ENCODE peak calls at places on chromosomes 7 and 10, in seven cellular contexts. T is IMR-90, P is GM12878, X is spleen, O is A549, Q is HCT116, C is endothelial cell of umbilical vein. K is an unnamed sample. For H3K4me1, the result is how much of the 10 kb centered on the place peaks cover.

GRCh38 chr7:45718464-45719330 is 144.5 kb downstream of the ADCY1 start:
- DNase-seq in T (peak), P (no peak), X (no peak), O (no peak), Q (no peak), C (no peak), K (no peak)

GRCh38 chr10:115945696-115946445 is 327.1 kb downstream of the GFRA1 start:
- DNase-seq in T (no peak), P (no peak), X (no peak), O (no peak), Q (no peak), C (no peak), K (no peak)

GRCh38 chr10:24344695-24345473 is 135.9 kb downstream of the KIAA1217 start:
- DNase-seq in T (no peak), P (no peak), X (no peak), O (no peak), Q (no peak), C (no peak), K (no peak)

GRCh38 chr7:41529831-41530230 is 173.1 kb downstream of the INHBA start:
- DNase-seq in T (no peak), P (no peak), X (no peak), O (no peak), Q (no peak), C (no peak), K (no peak)

GRCh38 chr10:117094856-117095255 is 43.2 kb downstream of the VAX1 start:
- DNase-seq in T (no peak), P (no peak), X (no peak), O (no peak), Q (no peak), C (no peak), K (no peak)

GRCh38 chr7:37208528-37208927 is 240.1 kb downstream of the ELMO1 start:
- DNase-seq in T (peak), P (peak), X (no peak), O (peak), Q (peak), C (peak), K (peak)

GRCh38 chr10:44950326-44951225 is 9.0 kb upstream of the RASSF4 start:
- DNase-seq in T (no peak), P (no peak), X (peak), O (no peak), Q (no peak), C (no peak), K (no peak)

GRCh38 chr7:151884276-151885201 is 7.6 kb upstream of the PRKAG2 start:
- DNase-seq in T (no peak), P (no peak), X (no peak), O (no peak), Q (no peak), C (no peak), K (no peak)

GRCh38 chr7:46153951-46154787 is 233.1 kb upstream of the IGFBP3 start:
- DNase-seq in T (no peak), P (peak), X (no peak), O (no peak), Q (no peak), C (no peak), K (peak)

GRCh38 chr10:77837248-77837924 is 89.2 kb downstream of the DLG5 start:
- DNase-seq in T (peak), P (peak), X (peak), O (no peak), Q (no peak), C (no peak), K (no peak)

GRCh38 chr7:130996841-130997231 is 262.8 kb upstream of the KLF14 start:
- DNase-seq in T (peak), P (no peak), X (peak), O (no peak), Q (peak), C (peak), K (no peak)

GRCh38 chr10:31952066-31952465 is 23.4 kb upstream of the ARHGAP12 start:
- DNase-seq in T (no peak), P (no peak), X (no peak), O (no peak), Q (no peak), C (peak), K (no peak)

GRCh38 chr10:71918992-71919391 is 45.2 kb upstream of the CHST3 start:
- DNase-seq in T (no peak), P (no peak), X (no peak), O (no peak), Q (no peak), C (no peak), K (no peak)

GRCh38 chr7:69893915-69894314 is 295.6 kb downstream of the AUTS2 start:
- DNase-seq in T (no peak), P (no peak), X (no peak), O (no peak), Q (no peak), C (no peak), K (no peak)

GRCh38 chr7:151838861-151839381 is 38.0 kb downstream of the PRKAG2 start:
- DNase-seq in T (no peak), P (peak), X (peak), O (no peak), Q (no peak), C (no peak), K (peak)

GRCh38 chr7:155775691-155776090 is 36.6 kb downstream of the SHH start:
- DNase-seq in T (no peak), P (no peak), X (no peak), O (no peak), Q (no peak), C (no peak), K (no peak)

GRCh38 chr10:21552638-21553037 is 18.6 kb downstream of the MLLT10 start:
- DNase-seq in T (no peak), P (no peak), X (no peak), O (no peak), Q (no peak), C (no peak), K (no peak)

GRCh38 chr10:3838723-3839437 is 53.9 kb upstream of the KLF6 start:
- DNase-seq in T (no peak), P (no peak), X (no peak), O (no peak), Q (no peak), C (no peak), K (no peak)

GRCh38 chr10:91284486-91285090 is 64.1 kb downstream of the PCGF5 start:
- DNase-seq in T (peak), P (no peak), X (no peak), O (no peak), Q (no peak), C (no peak), K (no peak)

GRCh38 chr7:129343099-129343700 is 91.0 kb upstream of the STRIP2 start:
- DNase-seq in T (peak), P (no peak), X (no peak), O (peak), Q (peak), C (peak), K (peak)

GRCh38 chr7:129821476-129821875 is 131.3 kb downstream of the UBE2H start:
- DNase-seq in T (no peak), P (no peak), X (no peak), O (no peak), Q (no peak), C (no peak), K (no peak)

GRCh38 chr7:39530996-39531395 is 35.2 kb upstream of the YAE1 start:
- DNase-seq in T (no peak), P (no peak), X (no peak), O (no peak), Q (no peak), C (no peak), K (no peak)

GRCh38 chr10:79019961-79020491 is 48.7 kb upstream of the ZMIZ1 start:
- DNase-seq in T (peak), P (no peak), X (peak), O (no peak), Q (no peak), C (no peak), K (peak)

GRCh38 chr10:21020545-21020944 is 123.4 kb upstream of the NEBL start:
- DNase-seq in T (no peak), P (peak), X (no peak), O (peak), Q (peak), C (peak), K (no peak)

GRCh38 chr7:74027683-74028320 is at the start of gene ELN:
- DNase-seq in T (peak), P (no peak), X (no peak), O (no peak), Q (no peak), C (peak), K (peak)

GRCh38 chr10:24214762-24215161 is 5.8 kb downstream of the KIAA1217 start:
- DNase-seq in T (no peak), P (no peak), X (no peak), O (no peak), Q (no peak), C (no peak), K (peak)

GRCh38 chr7:129906700-129907099 is 46.1 kb downstream of the UBE2H start:
- DNase-seq in T (no peak), P (no peak), X (no peak), O (peak), Q (peak), C (peak), K (no peak)

GRCh38 chr10:89373916-89374711 is 3.7 kb upstream of the IFIT1B start:
- DNase-seq in T (peak), P (no peak), X (no peak), O (no peak), Q (no peak), C (peak), K (peak)

GRCh38 chr7:92131764-92132330 is 2.4 kb downstream of the CYP51A1 start:
- DNase-seq in T (no peak), P (no peak), X (no peak), O (no peak), Q (no peak), C (no peak), K (no peak)

GRCh38 chr10:18822156-18822555 is 162.9 kb downstream of the ARL5B start:
- DNase-seq in T (peak), P (no peak), X (no peak), O (no peak), Q (no peak), C (no peak), K (no peak)

GRCh38 chr10:110013615-110014293 is 6.0 kb downstream of the ADD3 start:
- DNase-seq in T (no peak), P (no peak), X (no peak), O (no peak), Q (no peak), C (no peak), K (no peak)

GRCh38 chr7:70189261-70189660 is 591.0 kb downstream of the AUTS2 start:
- DNase-seq in T (no peak), P (no peak), X (no peak), O (no peak), Q (no peak), C (no peak), K (no peak)

GRCh38 chr7:151223728-151224127 is 3.3 kb downstream of the ABCF2 start:
- DNase-seq in T (no peak), P (no peak), X (peak), O (no peak), Q (no peak), C (no peak), K (no peak)

GRCh38 chr7:142799483-142799882 is 28.7 kb downstream of the PRSS2 start:
- DNase-seq in T (no peak), P (no peak), X (no peak), O (no peak), Q (no peak), C (no peak), K (no peak)

GRCh38 chr7:44466300-44467216 is 23.9 kb downstream of the NUDCD3 start:
- DNase-seq in T (peak), P (no peak), X (no peak), O (no peak), Q (no peak), C (peak), K (no peak)

GRCh38 chr7:28411876-28412662 is at the start of gene CREB5:
- DNase-seq in T (peak), P (no peak), X (no peak), O (no peak), Q (no peak), C (no peak), K (no peak)

GRCh38 chr7:100429637-100430449 is at the start of gene MEPCE:
- DNase-seq in T (peak), P (peak), X (peak), O (peak), Q (peak), C (peak), K (peak)
- TF ChIP-seq POLR2A in T (no peak), P (peak), X (no peak), O (peak), Q (peak), C (no peak), K (peak)

GRCh38 chr10:29555091-29555745 is 79.6 kb downstream of the SVIL start:
- DNase-seq in T (peak), P (no peak), X (no peak), O (no peak), Q (no peak), C (no peak), K (no peak)

GRCh38 chr10:29554660-29555059 is 80.1 kb downstream of the SVIL start:
- DNase-seq in T (peak), P (no peak), X (no peak), O (no peak), Q (no peak), C (no peak), K (no peak)

GRCh38 chr10:29557665-29558064 is 77.1 kb downstream of the SVIL start:
- DNase-seq in T (no peak), P (no peak), X (no peak), O (no peak), Q (no peak), C (no peak), K (no peak)

GRCh38 chr10:29555746-29556481 is 78.9 kb downstream of the SVIL start:
- DNase-seq in T (peak), P (no peak), X (no peak), O (no peak), Q (no peak), C (no peak), K (no peak)

DNA sequence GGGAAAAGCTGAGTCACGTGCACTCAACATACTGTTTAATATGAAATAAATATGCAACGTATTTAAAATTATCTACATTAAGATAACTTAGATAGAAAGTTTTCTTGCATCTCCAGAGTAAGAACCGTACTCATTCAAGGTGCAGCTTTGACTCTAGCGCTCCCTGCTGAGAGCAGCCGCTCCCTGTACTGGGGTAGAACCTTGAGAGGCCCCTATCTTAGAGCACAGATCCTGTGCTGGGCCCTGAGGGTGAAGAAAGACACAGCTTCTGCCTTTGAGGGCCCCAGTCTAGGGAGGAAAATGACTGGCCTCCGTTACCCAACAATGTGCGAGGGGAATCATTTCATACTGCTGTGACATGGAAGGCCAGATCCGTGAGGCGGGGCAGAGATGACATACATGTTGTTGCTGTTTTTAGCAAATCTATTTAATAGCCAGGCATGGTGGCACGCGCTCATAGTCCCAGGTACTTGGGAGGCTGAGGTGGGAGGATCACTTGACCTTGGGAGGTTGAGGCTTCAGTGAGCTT is 81.0 kb downstream of the SVIL start:
- DNase-seq in T (no peak), P (no peak), X (no peak), O (no peak), Q (no peak), C (no peak), K (peak)
- H3K27ac ChIP-seq in T (no peak), P (no peak), X (no peak), O (no peak), Q (no peak), C (no peak), K (peak)

GRCh38 chr7:116454377-116454776 is 45.2 kb upstream of the CAV2 start:
- DNase-seq in T (no peak), P (no peak), X (no peak), O (no peak), Q (no peak), C (no peak), K (no peak)
- H3K4me1 ChIP-seq in T (under half), P (under half), X (under half), O (under half), Q (under half), C (under half), K (under half)

GRCh38 chr10:14593806-14594205 is 180.9 kb downstream of the FAM107B start:
- DNase-seq in T (no peak), P (no peak), X (no peak), O (no peak), Q (no peak), C (no peak), K (no peak)

GRCh38 chr10:14598809-14599764 is 175.6 kb downstream of the FAM107B start:
- DNase-seq in T (no peak), P (no peak), X (no peak), O (no peak), Q (no peak), C (no peak), K (no peak)

GRCh38 chr10:14592566-14592965 is 182.1 kb downstream of the FAM107B start:
- DNase-seq in T (no peak), P (no peak), X (no peak), O (no peak), Q (no peak), C (no peak), K (no peak)

GRCh38 chr10:14594878-14595525 is 179.7 kb downstream of the FAM107B start:
- DNase-seq in T (no peak), P (no peak), X (no peak), O (no peak), Q (no peak), C (no peak), K (no peak)

GRCh38 chr10:14595526-14596182 is 179.0 kb downstream of the FAM107B start:
- DNase-seq in T (no peak), P (no peak), X (no peak), O (no peak), Q (no peak), C (no peak), K (no peak)
- TF ChIP-seq POLR2A in T (peak), P (peak), X (no peak), O (no peak), Q (no peak), C (no peak), K (no peak)

GRCh38 chr10:88110355-88110754 is 246.9 kb downstream of the PTEN start:
- DNase-seq in T (peak), P (no peak), X (no peak), O (peak), Q (peak), C (peak), K (no peak)
- H3K27ac ChIP-seq in T (no peak), P (peak), X (no peak), O (peak), Q (peak), C (no peak), K (no peak)

GRCh38 chr10:14563359-14563758 is 211.3 kb downstream of the FAM107B start:
- DNase-seq in T (no peak), P (no peak), X (no peak), O (no peak), Q (no peak), C (no peak), K (no peak)

GRCh38 chr10:14560794-14561765 is 213.6 kb downstream of the FAM107B start:
- DNase-seq in T (no peak), P (no peak), X (peak), O (no peak), Q (no peak), C (no peak), K (no peak)

GRCh38 chr10:14560274-14560673 is 214.4 kb downstream of the FAM107B start:
- DNase-seq in T (peak), P (no peak), X (peak), O (peak), Q (peak), C (peak), K (no peak)

GRCh38 chr10:14562615-14563214 is 212.0 kb downstream of the FAM107B start:
- DNase-seq in T (no peak), P (no peak), X (no peak), O (no peak), Q (no peak), C (no peak), K (no peak)

GRCh38 chr10:14562197-14562596 is 212.5 kb downstream of the FAM107B start:
- DNase-seq in T (no peak), P (no peak), X (no peak), O (no peak), Q (no peak), C (no peak), K (no peak)
- H3K4me1 ChIP-seq in T (under half), P (under half), X (under half), O (half or more), Q (under half), C (under half), K (under half)

K was measured in gastrocnemius medialis.